ENCODE peak calls at places on chromosomes 16 and 17, in four cellular contexts. One of them, this sample, is unnamed.

GRCh38 chr17:4354862-4355514 is 11.5 kb downstream of the UBE2G1 start:
- DNase-seq in GM06990: no peak
- DNase-seq in CD8-positive, alpha-beta T cell: no peak
- DNase-seq in RWPE1: no peak
- DNase-seq in this sample: no peak

GRCh38 chr17:68182940-68183551 is 64.8 kb upstream of the AMZ2 start:
- DNase-seq in GM06990: peak; percentile 58
- DNase-seq in CD8-positive, alpha-beta T cell: peak; percentile 83
- DNase-seq in RWPE1: peak; percentile 47
- DNase-seq in this sample: no peak

GRCh38 chr17:5486206-5487124 is at the start of gene MIS12:
- DNase-seq in CD8-positive, alpha-beta T cell: peak; percentile 95
- DNase-seq in RWPE1: peak; percentile 99
- DNase-seq in GM06990: peak; percentile 100
- DNase-seq in this sample: peak; percentile 89

GRCh38 chr16:69796285-69797118 is 34.4 kb downstream of the WWP2 start:
- DNase-seq in GM06990: peak; percentile 24
- DNase-seq in CD8-positive, alpha-beta T cell: no peak
- DNase-seq in RWPE1: peak; percentile 61
- DNase-seq in this sample: peak; percentile 41

GRCh38 chr16:79093554-79093967 is 507.0 kb downstream of the MAF start:
- DNase-seq in GM06990: peak; percentile 16
- DNase-seq in CD8-positive, alpha-beta T cell: peak; percentile 57
- DNase-seq in RWPE1: no peak
- DNase-seq in this sample: no peak

GRCh38 chr17:80181431-80181830 is 11.6 kb downstream of the CARD14 start:
- DNase-seq in GM06990: no peak
- DNase-seq in RWPE1: no peak
- DNase-seq in CD8-positive, alpha-beta T cell: no peak
- DNase-seq in this sample: no peak

GRCh38 chr17:61484174-61484573 is 32.0 kb downstream of the TBX4 start:
- DNase-seq in GM06990: no peak
- DNase-seq in CD8-positive, alpha-beta T cell: no peak
- DNase-seq in RWPE1: no peak
- DNase-seq in this sample: no peak

GRCh38 chr16:70679653-70680494 is 6.0 kb downstream of the MTSS2 start:
- DNase-seq in RWPE1: no peak
- DNase-seq in CD8-positive, alpha-beta T cell: no peak
- DNase-seq in GM06990: no peak
- DNase-seq in this sample: peak; percentile 64

GRCh38 chr16:49580751-49581303 is 207.2 kb downstream of the C16orf78 start:
- DNase-seq in RWPE1: no peak
- DNase-seq in GM06990: no peak
- DNase-seq in CD8-positive, alpha-beta T cell: no peak
- DNase-seq in this sample: no peak

GRCh38 chr17:50945779-50946222 is 79.6 kb upstream of the TOB1 start:
- DNase-seq in GM06990: no peak
- DNase-seq in RWPE1: no peak
- DNase-seq in CD8-positive, alpha-beta T cell: no peak
- DNase-seq in this sample: no peak

GRCh38 chr17:63185420-63185819 is 219.4 kb downstream of the TANC2 start:
- DNase-seq in CD8-positive, alpha-beta T cell: no peak
- DNase-seq in GM06990: no peak
- DNase-seq in RWPE1: no peak
- DNase-seq in this sample: no peak
- TF ChIP-seq CTCF in CD8-positive, alpha-beta T cell: no peak
- TF ChIP-seq CTCF in GM06990: peak; percentile 5
- TF ChIP-seq CTCF in RWPE1: no peak
- TF ChIP-seq CTCF in this sample: no peak

GRCh38 chr16:81155769-81156168 is 59.6 kb upstream of the GCSH start:
- DNase-seq in GM06990: no peak
- DNase-seq in CD8-positive, alpha-beta T cell: no peak
- DNase-seq in RWPE1: no peak
- DNase-seq in this sample: no peak
- TF ChIP-seq CTCF in GM06990: no peak
- TF ChIP-seq CTCF in CD8-positive, alpha-beta T cell: no peak
- TF ChIP-seq CTCF in RWPE1: no peak
- TF ChIP-seq CTCF in this sample: no peak

GRCh38 chr17:7347630-7348477 is 4.1 kb upstream of the KCTD11 start:
- DNase-seq in GM06990: no peak
- DNase-seq in CD8-positive, alpha-beta T cell: no peak
- DNase-seq in RWPE1: no peak
- DNase-seq in this sample: no peak
- TF ChIP-seq CTCF in GM06990: no peak
- TF ChIP-seq CTCF in CD8-positive, alpha-beta T cell: no peak
- TF ChIP-seq CTCF in RWPE1: no peak
- TF ChIP-seq CTCF in this sample: no peak

DNA sequence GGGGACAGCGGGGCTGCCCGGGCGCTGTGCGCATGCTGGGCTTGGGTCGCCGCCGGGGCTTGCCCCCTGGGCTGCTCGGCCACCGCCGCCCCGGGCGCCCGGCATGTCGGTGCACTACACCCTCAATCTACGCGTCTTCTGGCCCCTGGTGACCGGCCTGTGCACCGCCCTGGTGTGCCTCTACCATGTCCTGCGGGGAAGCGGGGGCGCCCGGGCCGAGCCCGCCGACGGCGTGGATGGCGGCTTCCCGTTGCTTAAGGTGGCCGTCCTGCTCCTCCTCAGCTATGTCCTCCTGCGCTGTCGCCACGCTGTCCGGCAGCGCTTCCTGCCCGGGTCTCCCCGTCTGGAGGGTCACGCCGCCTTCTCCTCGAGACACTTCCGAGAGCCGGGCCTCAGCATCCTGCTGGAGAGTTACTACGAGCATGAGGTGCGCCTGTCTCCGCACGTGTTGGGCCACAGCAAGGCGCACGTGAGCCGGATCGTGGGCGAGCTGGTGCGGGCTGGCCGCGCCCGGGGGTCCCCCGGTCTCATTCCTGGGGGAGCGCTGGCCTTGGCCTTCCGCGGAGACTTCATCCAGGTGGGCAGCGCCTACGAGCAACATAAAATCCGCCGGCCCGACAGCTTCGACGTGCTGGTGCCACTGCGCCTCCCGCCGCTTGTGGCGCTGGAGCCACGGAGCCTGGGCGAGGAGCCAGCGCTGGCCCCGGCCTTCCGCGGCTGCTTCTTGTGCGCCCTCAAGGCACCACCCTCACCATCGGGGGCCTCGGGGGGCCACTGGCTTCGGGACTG is 789 bp downstream of the ITPRIPL2 start:
- DNase-seq in GM06990: peak; percentile 73
- DNase-seq in CD8-positive, alpha-beta T cell: no peak
- DNase-seq in RWPE1: peak; percentile 61
- DNase-seq in this sample: peak; percentile 68
- TF ChIP-seq CTCF in GM06990: no peak
- TF ChIP-seq CTCF in CD8-positive, alpha-beta T cell: no peak
- TF ChIP-seq CTCF in RWPE1: peak; percentile 46
- TF ChIP-seq CTCF in this sample: no peak

GRCh38 chr17:66337866-66338472 is 35.6 kb downstream of the PRKCA start:
- DNase-seq in RWPE1: no peak
- DNase-seq in CD8-positive, alpha-beta T cell: no peak
- DNase-seq in GM06990: no peak
- DNase-seq in this sample: no peak
- TF ChIP-seq CTCF in RWPE1: no peak
- TF ChIP-seq CTCF in CD8-positive, alpha-beta T cell: no peak
- TF ChIP-seq CTCF in GM06990: no peak
- TF ChIP-seq CTCF in this sample: no peak

DNA sequence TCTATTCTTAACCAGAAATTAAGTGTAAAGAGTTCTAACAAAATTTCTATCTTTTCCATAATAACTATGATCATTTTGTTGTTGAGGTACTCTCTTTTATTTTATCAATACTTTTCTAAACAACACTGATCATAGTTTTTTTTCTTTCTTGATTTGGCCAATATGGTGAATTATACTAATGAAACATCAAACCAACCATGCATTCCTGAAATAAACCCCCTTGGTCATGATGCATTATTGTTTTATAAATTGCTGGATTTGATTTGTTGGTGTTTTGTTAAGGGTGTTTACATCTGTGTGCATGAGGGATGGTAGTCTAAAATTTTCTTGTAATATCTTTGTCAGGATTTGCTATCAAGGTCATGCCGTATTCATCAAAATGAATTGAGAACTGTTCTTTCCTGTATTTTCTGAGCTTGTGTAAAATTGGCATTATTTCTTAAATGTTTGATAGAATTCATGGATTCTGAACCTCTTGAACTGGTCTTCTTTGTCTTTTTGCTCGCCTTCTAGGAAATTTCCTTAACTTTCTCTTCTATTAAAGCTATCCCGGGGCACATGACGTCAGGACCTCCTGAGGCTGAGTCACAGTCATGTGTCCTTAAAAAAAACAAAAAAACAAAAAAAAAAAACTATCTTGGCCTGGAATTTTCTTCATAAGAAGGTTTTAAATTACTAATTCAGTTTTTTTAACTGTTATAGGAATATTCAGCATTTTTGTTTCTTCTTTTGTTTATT is 3.9 kb upstream of the TRIM25 start:
- DNase-seq in GM06990: no peak
- DNase-seq in RWPE1: no peak
- DNase-seq in CD8-positive, alpha-beta T cell: no peak
- DNase-seq in this sample: no peak
- TF ChIP-seq CTCF in GM06990: no peak
- TF ChIP-seq CTCF in RWPE1: no peak
- TF ChIP-seq CTCF in CD8-positive, alpha-beta T cell: no peak
- TF ChIP-seq CTCF in this sample: no peak

GRCh38 chr16:89034573-89034961 is 57.6 kb upstream of the CBFA2T3 start:
- DNase-seq in RWPE1: no peak
- DNase-seq in CD8-positive, alpha-beta T cell: no peak
- DNase-seq in GM06990: no peak
- DNase-seq in this sample: no peak

GRCh38 chr16:89033796-89034572 is 57.0 kb upstream of the CBFA2T3 start:
- DNase-seq in RWPE1: no peak
- DNase-seq in CD8-positive, alpha-beta T cell: no peak
- DNase-seq in GM06990: no peak
- DNase-seq in this sample: no peak

GRCh38 chr16:89035698-89036570 is 57.7 kb upstream of the ACSF3 start:
- DNase-seq in CD8-positive, alpha-beta T cell: no peak
- DNase-seq in GM06990: no peak
- DNase-seq in RWPE1: no peak
- DNase-seq in this sample: no peak

GRCh38 chr16:89036776-89037175 is 56.9 kb upstream of the ACSF3 start:
- DNase-seq in CD8-positive, alpha-beta T cell: no peak
- DNase-seq in GM06990: no peak
- DNase-seq in RWPE1: no peak
- DNase-seq in this sample: no peak

DNA sequence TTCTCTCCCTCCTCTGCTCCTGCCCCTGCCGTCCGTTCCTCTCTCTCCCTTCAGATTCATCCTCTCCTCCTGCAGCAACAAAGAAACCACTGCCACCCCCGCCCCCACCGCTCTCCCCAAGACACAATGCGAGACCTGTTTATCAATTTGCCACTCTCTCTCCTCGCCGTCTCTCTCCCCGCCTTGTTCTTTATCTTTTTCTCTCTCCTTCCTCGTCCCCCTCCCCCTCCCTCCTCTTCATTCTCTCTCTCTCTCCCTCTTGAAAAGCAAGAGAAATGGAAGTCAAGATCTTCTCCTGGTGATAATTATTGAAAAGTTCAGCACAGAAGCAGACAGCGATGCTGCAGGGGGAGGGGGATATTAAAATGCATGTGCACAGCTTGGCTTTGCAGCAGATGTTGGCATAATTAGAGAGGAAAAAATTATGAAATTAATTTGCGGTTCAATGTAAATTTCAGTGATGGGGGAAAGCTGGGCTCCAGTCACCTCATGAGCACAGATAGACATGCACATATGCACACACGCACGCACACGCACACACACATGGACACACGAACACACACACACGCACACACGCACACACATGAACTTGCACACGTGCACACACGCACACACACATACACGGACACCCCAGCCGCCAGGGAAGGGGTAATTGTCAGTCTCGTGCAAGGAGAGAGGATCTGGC is 58.1 kb upstream of the CBFA2T3 start:
- DNase-seq in RWPE1: no peak
- DNase-seq in GM06990: no peak
- DNase-seq in CD8-positive, alpha-beta T cell: no peak
- DNase-seq in this sample: no peak
- TF ChIP-seq CTCF in RWPE1: no peak
- TF ChIP-seq CTCF in GM06990: no peak
- TF ChIP-seq CTCF in CD8-positive, alpha-beta T cell: no peak
- TF ChIP-seq CTCF in this sample: no peak

DNA sequence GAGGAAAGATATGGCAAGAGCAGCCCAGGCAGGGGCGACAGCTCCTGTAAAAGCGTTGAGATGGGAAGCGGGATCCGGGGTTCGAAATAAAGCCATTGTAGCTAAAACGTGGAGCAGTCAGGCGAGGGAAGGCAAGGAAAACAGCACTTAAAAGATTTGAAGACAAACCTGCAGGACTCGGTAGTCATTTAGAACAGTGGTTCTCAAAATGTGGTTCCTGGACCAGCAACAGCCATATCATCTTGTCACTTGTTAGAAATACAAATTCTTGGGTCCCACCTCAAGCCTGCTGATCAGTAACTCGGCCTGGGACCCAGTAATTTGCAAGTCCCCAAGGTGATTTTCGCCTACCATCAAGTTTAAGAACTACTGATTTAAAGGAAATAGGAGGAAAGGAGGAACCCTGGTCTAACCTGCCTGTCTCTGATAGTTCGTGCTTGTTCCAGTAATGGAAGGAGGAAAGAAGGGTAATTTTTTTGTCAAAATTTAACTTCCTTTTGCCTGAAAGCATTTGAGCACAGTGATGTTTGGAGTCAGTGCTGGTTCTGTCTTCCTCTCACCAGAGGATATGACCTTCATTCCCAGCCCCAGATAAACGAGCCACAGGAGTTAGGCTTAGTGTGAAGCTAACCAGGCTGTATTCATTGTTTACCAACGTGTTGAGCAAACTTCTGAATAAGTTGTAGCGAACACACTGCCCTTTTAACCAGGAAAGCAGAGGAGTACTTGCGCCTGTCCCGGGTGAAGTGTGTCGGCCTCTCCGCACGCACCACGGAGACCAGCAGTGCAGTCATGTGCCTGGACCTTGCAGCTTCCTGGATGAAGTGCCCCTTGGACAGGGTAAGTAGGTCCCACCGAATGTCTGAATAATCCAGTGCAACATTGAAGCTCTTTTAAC is 1.1 kb downstream of the ORC6 start:
- DNase-seq in RWPE1: no peak
- DNase-seq in CD8-positive, alpha-beta T cell: no peak
- DNase-seq in GM06990: no peak
- DNase-seq in this sample: peak; percentile 14
- TF ChIP-seq CTCF in RWPE1: peak; percentile 17
- TF ChIP-seq CTCF in CD8-positive, alpha-beta T cell: no peak
- TF ChIP-seq CTCF in GM06990: no peak
- TF ChIP-seq CTCF in this sample: no peak